ENCODE peak calls at places on chromosome 7, in five cellular contexts. N, I, P, H and M are unnamed samples.
A peak's percentile ranks its signal among the peaks of the same experiment; 100 is the strongest.

GRCh38 chr7:28041508-28042314 is 138.9 kb downstream of the JAZF1 start:
- DNase-seq in N (no peak), I (no peak), P (no peak), H (no peak), M (no peak)

GRCh38 chr7:92253251-92253650 is 7.5 kb downstream of the ANKIB1 start:
- DNase-seq in N (no peak), I (no peak), P (no peak), H (no peak), M (no peak)

GRCh38 chr7:48875300-48875916 is 48.9 kb upstream of the CDC14C start:
- DNase-seq in N (no peak), I (peak; percentile 56), P (no peak), H (peak; percentile 15), M (no peak)

GRCh38 chr7:127588019-127588696 is at the start of gene ARF5:
- DNase-seq in N (peak; percentile 97), I (peak; percentile 94), P (no peak), H (peak; percentile 60), M (peak; percentile 94)

GRCh38 chr7:37052673-37053072 is 328.4 kb upstream of the AOAH start:
- DNase-seq in N (peak; percentile 20), I (peak; percentile 85), P (no peak), H (peak; percentile 44), M (no peak)

GRCh38 chr7:116546916-116547315 is 22.1 kb downstream of the CAV1 start:
- DNase-seq in N (no peak), I (no peak), P (no peak), H (no peak), M (no peak)

GRCh38 chr7:69448071-69448470 is 150.2 kb upstream of the AUTS2 start:
- DNase-seq in N (no peak), I (no peak), P (no peak), H (no peak), M (no peak)

GRCh38 chr7:29864668-29865067 is 58.4 kb downstream of the WIPF3 start:
- DNase-seq in N (no peak), I (no peak), P (no peak), H (no peak), M (no peak)

GRCh38 chr7:98322331-98323260 is 41.1 kb downstream of the BRI3 start:
- DNase-seq in N (no peak), I (no peak), P (no peak), H (peak; percentile 7), M (no peak)

GRCh38 chr7:141073641-141074161 is at the start of gene TMEM178B:
- DNase-seq in N (peak; percentile 17), I (peak; percentile 83), P (no peak), H (no peak), M (no peak)

GRCh38 chr7:50791921-50792341 is 9.2 kb upstream of the GRB10 start:
- DNase-seq in N (no peak), I (no peak), P (no peak), H (peak; percentile 20), M (no peak)

GRCh38 chr7:7567898-7568531 is 1.3 kb downstream of the MIOS start:
- DNase-seq in N (no peak), I (no peak), P (no peak), H (no peak), M (no peak)

GRCh38 chr7:55129409-55130078 is 110.7 kb downstream of the EGFR start:
- DNase-seq in N (no peak), I (no peak), P (no peak), H (no peak), M (no peak)

GRCh38 chr7:66741706-66742053 is 1.1 kb downstream of the RABGEF1 start:
- DNase-seq in N (no peak), I (no peak), P (no peak), H (no peak), M (no peak)

GRCh38 chr7:150524018-150524417 is 9.3 kb downstream of the GIMAP7 start:
- DNase-seq in N (no peak), I (no peak), P (no peak), H (no peak), M (no peak)

GRCh38 chr7:108310351-108310750 is 145.9 kb downstream of the NRCAM start:
- DNase-seq in N (no peak), I (no peak), P (no peak), H (no peak), M (no peak)

GRCh38 chr7:153530441-153530840 is 521.8 kb upstream of the DPP6 start:
- DNase-seq in N (no peak), I (no peak), P (no peak), H (no peak), M (no peak)

GRCh38 chr7:31764457-31764856 is 77.4 kb downstream of the PPP1R17 start:
- DNase-seq in N (no peak), I (no peak), P (no peak), H (no peak), M (no peak)

GRCh38 chr7:118583651-118584050 is 359.1 kb downstream of the ANKRD7 start:
- DNase-seq in N (no peak), I (no peak), P (no peak), H (no peak), M (no peak)

GRCh38 chr7:19964198-19964597 is 190.8 kb upstream of the TMEM196 start:
- DNase-seq in N (no peak), I (no peak), P (no peak), H (no peak), M (no peak)

GRCh38 chr7:8249121-8249520 is 12.8 kb downstream of the ICA1 start:
- DNase-seq in N (no peak), I (no peak), P (no peak), H (no peak), M (no peak)

GRCh38 chr7:106329971-106330733 is 45.4 kb upstream of the NAMPT start:
- DNase-seq in N (no peak), I (no peak), P (no peak), H (no peak), M (no peak)

GRCh38 chr7:143279186-143280098 is 5.3 kb upstream of the TMEM139 start:
- DNase-seq in N (no peak), I (no peak), P (no peak), H (peak; percentile 80), M (no peak)

GRCh38 chr7:151837285-151838042 is 39.5 kb downstream of the PRKAG2 start:
- DNase-seq in N (no peak), I (no peak), P (no peak), H (no peak), M (no peak)

GRCh38 chr7:144720139-144720538 is 115.7 kb downstream of the TPK1 start:
- DNase-seq in N (no peak), I (no peak), P (no peak), H (no peak), M (no peak)

GRCh38 chr7:106757846-106758245 is 96.9 kb upstream of the CCDC71L start:
- DNase-seq in N (no peak), I (no peak), P (no peak), H (no peak), M (no peak)

GRCh38 chr7:102279537-102280400 is 6.9 kb upstream of the SH2B2 start:
- DNase-seq in N (peak; percentile 86), I (peak; percentile 84), P (no peak), H (peak; percentile 65), M (peak; percentile 85)

GRCh38 chr7:14403587-14403986 is 414.1 kb upstream of the ETV1 start:
- DNase-seq in N (no peak), I (no peak), P (no peak), H (no peak), M (no peak)

GRCh38 chr7:130909881-130910672 is 176.1 kb upstream of the KLF14 start:
- DNase-seq in N (no peak), I (no peak), P (no peak), H (no peak), M (no peak)

GRCh38 chr7:81112731-81113130 is 193.9 kb upstream of the SEMA3C start:
- DNase-seq in N (no peak), I (no peak), P (no peak), H (no peak), M (no peak)

GRCh38 chr7:40239755-40240303 is 105.0 kb downstream of the SUGCT start:
- DNase-seq in N (no peak), I (no peak), P (no peak), H (no peak), M (no peak)

GRCh38 chr7:77338883-77339629 is 77.1 kb downstream of the GSAP start:
- DNase-seq in N (no peak), I (no peak), P (no peak), H (peak; percentile 35), M (no peak)

GRCh38 chr7:79664884-79665676 is 211.6 kb upstream of the MAGI2 start:
- DNase-seq in N (no peak), I (no peak), P (no peak), H (no peak), M (no peak)

GRCh38 chr7:120950539-120951308 is at the start of gene ING3:
- DNase-seq in N (peak; percentile 50), I (peak; percentile 98), P (peak; percentile 92), H (peak; percentile 95), M (peak; percentile 41)
- TF ChIP-seq POLR2A in N (peak; percentile 75), I (peak; percentile 90), P (peak; percentile 89), H (peak; percentile 75), M (peak; percentile 80)

GRCh38 chr7:32890553-32891045 is 961 bp downstream of the KBTBD2 start:
- DNase-seq in N (no peak), I (no peak), P (peak; percentile 46), H (peak; percentile 44), M (peak; percentile 24)
- TF ChIP-seq POLR2AphosphoS5 in N (no peak), I (no peak), P (peak; percentile 72), H (no peak), M (no peak)

DNA sequence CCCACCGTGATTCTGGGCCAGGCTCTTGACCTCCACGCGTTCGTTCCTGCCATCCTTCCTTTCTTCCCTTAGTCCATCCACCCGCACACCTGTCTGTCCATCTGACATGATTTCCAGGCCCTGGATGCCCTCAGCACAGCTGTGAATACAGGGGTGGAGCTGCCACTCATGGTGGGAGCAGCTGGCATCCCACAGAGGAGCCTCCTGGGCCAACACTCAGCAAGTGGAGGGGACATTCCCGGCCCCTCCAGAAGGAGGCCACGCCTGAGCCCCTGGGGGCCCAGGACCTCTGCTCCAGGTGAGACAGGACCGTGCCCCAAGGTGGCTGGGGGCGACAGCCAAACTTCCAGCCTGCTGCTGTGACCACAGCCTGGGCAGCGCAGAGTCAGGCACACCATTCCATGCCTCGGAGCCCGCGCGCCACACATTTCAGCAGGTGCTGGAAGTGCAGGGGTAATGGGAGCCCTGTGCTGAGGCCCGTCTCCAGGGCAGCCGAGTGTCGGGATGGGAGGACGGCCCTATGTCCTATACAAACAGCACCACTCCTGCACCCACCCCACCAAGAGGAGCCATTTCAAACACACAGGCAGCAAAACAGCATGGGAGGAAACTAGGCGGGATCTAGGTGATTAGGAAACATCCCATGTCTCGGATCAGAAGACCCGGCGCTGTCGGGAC is 272.1 kb downstream of the ELFN1 start:
- DNase-seq in N (no peak), I (no peak), P (no peak), H (no peak), M (no peak)
- TF ChIP-seq TAF1 in N (no peak), I (no peak), P (no peak), H (no peak), M (no peak)

DNA sequence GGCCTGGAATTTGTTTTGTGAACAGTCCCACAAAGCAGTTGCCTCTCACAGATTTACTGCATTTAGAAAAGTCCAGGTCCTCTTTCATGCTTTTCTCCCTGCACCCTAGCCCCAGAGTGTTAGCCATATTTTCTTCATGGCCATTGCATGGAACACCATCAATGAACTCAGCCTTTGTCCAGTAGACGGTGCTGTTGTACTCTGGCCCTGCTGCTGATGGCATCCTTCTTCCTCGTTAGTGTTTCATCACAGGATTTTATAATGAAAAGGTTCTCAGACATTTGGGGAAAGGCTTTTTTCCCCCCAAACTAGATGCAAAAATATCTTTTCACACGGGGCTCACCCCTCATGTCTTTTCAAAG is 93.0 kb upstream of the SLC25A13 start:
- DNase-seq in N (peak; percentile 14), I (peak; percentile 60), P (peak; percentile 7), H (peak; percentile 71), M (no peak)
- TF ChIP-seq POLR2A in N (no peak), I (no peak), P (no peak), H (no peak), M (no peak)